ENCODE peak calls at places on chromosomes 7 and 10, in nine cellular contexts. S, W, Z, E, N, V, T, Y and C are unnamed samples.

GRCh38 chr10:96370575-96371157 is 11.9 kb upstream of the OPALIN start:
- DNase-seq in S (no peak), Y (no peak), V (peak; percentile 54), E (peak; percentile 72), N (no peak), W (no peak), Z (peak; percentile 12), T (peak; percentile 28), C (peak; percentile 18)

GRCh38 chr10:90779573-90779972 is 78.3 kb downstream of the HTR7 start:
- DNase-seq in W (no peak), E (no peak), N (no peak), T (no peak), Z (no peak), Y (no peak), V (no peak), S (no peak), C (peak; percentile 22)

GRCh38 chr10:112981553-112981952 is 31.5 kb downstream of the TCF7L2 start:
- DNase-seq in Y (no peak), Z (no peak), E (no peak), N (no peak), T (no peak), S (no peak), V (no peak), W (no peak), C (no peak)

GRCh38 chr7:46854958-46855473 is 726.9 kb downstream of the TNS3 start:
- DNase-seq in W (no peak), T (no peak), Z (no peak), N (no peak), V (peak; percentile 60), S (no peak), E (no peak), Y (peak; percentile 87), C (peak; percentile 81)

GRCh38 chr7:133693281-133693680 is 433.9 kb upstream of the LRGUK start:
- DNase-seq in W (no peak), N (no peak), T (no peak), S (no peak), Z (no peak), V (no peak), Y (no peak), E (no peak), C (no peak)

GRCh38 chr7:106369349-106369748 is 84.6 kb upstream of the NAMPT start:
- DNase-seq in T (no peak), Z (no peak), E (no peak), S (no peak), N (peak; percentile 50), W (no peak), Y (peak; percentile 25), V (peak; percentile 74), C (peak; percentile 67)

GRCh38 chr7:47085491-47086275 is 496.2 kb downstream of the TNS3 start:
- DNase-seq in S (no peak), W (no peak), T (no peak), Z (no peak), N (no peak), Y (no peak), E (no peak), V (peak; percentile 55), C (peak; percentile 28)

GRCh38 chr7:87445897-87446296 is 29.6 kb downstream of the ABCB4 start:
- DNase-seq in Z (no peak), E (no peak), S (no peak), T (no peak), V (no peak), N (no peak), Y (no peak), W (no peak), C (no peak)

GRCh38 chr7:2120841-2121830 is 111.6 kb downstream of the MAD1L1 start:
- DNase-seq in V (no peak), E (no peak), Z (no peak), T (no peak), N (no peak), W (no peak), S (no peak), Y (no peak), C (no peak)

GRCh38 chr7:136956671-136957070 is 88.2 kb downstream of the CHRM2 start:
- DNase-seq in W (no peak), E (no peak), Y (no peak), S (no peak), T (no peak), N (no peak), V (no peak), Z (no peak), C (no peak)

GRCh38 chr10:89888647-89889046 is 187.3 kb downstream of the KIF20B start:
- DNase-seq in W (no peak), V (no peak), E (no peak), Y (no peak), T (no peak), S (no peak), N (no peak), Z (no peak), C (no peak)

GRCh38 chr10:13956826-13957225 is 370.1 kb downstream of the PRPF18 start:
- DNase-seq in Y (no peak), N (no peak), V (no peak), W (peak; percentile 66), Z (no peak), T (no peak), S (no peak), E (no peak), C (peak; percentile 80)

GRCh38 chr7:18387191-18387720 is 108.3 kb upstream of the HDAC9 start:
- DNase-seq in N (no peak), S (no peak), Y (no peak), E (no peak), Z (no peak), V (no peak), W (no peak), T (no peak), C (no peak)

GRCh38 chr7:111343017-111343416 is 219.3 kb downstream of the IMMP2L start:
- DNase-seq in S (no peak), N (no peak), T (no peak), E (no peak), V (no peak), W (no peak), Z (no peak), Y (no peak), C (no peak)

GRCh38 chr10:132882481-132882951 is 59.9 kb downstream of the CFAP46 start:
- DNase-seq in E (no peak), Z (no peak), T (no peak), Y (no peak), S (no peak), N (no peak), W (peak; percentile 51), V (no peak), C (no peak)

GRCh38 chr10:97090644-97091043 is 95.1 kb downstream of the SLIT1 start:
- DNase-seq in E (no peak), Z (no peak), W (no peak), V (no peak), Y (no peak), T (no peak), N (no peak), S (no peak), C (no peak)

GRCh38 chr10:94361161-94361794 is 1.5 kb downstream of the NOC3L start:
- DNase-seq in E (no peak), T (no peak), Y (no peak), N (no peak), S (no peak), V (peak; percentile 48), Z (no peak), W (no peak), C (peak; percentile 37)

GRCh38 chr10:3822541-3822940 is 37.5 kb upstream of the KLF6 start:
- DNase-seq in T (no peak), W (no peak), Y (no peak), E (no peak), V (no peak), Z (no peak), S (no peak), N (no peak), C (no peak)

GRCh38 chr7:115933463-115933862 is 97.1 kb downstream of the TFEC start:
- DNase-seq in T (no peak), W (no peak), V (no peak), N (no peak), Z (no peak), S (no peak), Y (no peak), E (no peak), C (no peak)

GRCh38 chr10:50631052-50631451 is 7.3 kb upstream of the SGMS1 start:
- DNase-seq in V (no peak), Z (no peak), S (no peak), E (no peak), Y (no peak), N (no peak), T (no peak), W (no peak), C (no peak)

GRCh38 chr10:110931769-110932381 is 12.5 kb downstream of the SHOC2 start:
- DNase-seq in Z (no peak), W (no peak), E (no peak), Y (no peak), N (no peak), S (no peak), V (no peak), T (no peak), C (no peak)

GRCh38 chr10:61828034-61828433 is 73.5 kb upstream of the ARID5B start:
- DNase-seq in Z (no peak), W (no peak), S (no peak), Y (no peak), N (no peak), T (no peak), V (no peak), E (no peak), C (no peak)

GRCh38 chr10:59536151-59536550 is 173.5 kb downstream of the SLC16A9 start:
- DNase-seq in Y (peak; percentile 71), Z (no peak), S (no peak), N (peak; percentile 49), T (no peak), V (peak; percentile 73), W (no peak), E (no peak), C (peak; percentile 3)

GRCh38 chr7:73904219-73905136 is 43.5 kb downstream of the TMEM270 start:
- DNase-seq in S (no peak), W (peak; percentile 60), Z (no peak), N (no peak), Y (no peak), T (no peak), V (peak; percentile 17), E (no peak), C (no peak)

GRCh38 chr10:84541289-84541637 is 212.9 kb downstream of the CCSER2 start:
- DNase-seq in E (no peak), T (no peak), V (peak; percentile 38), W (no peak), S (no peak), N (no peak), Y (no peak), Z (no peak), C (no peak)

GRCh38 chr7:27198871-27199801 is 755 bp downstream of the HOXA13 start:
- DNase-seq in T (no peak), Z (no peak), W (peak; percentile 62), E (no peak), V (no peak), S (no peak), Y (no peak), N (no peak), C (no peak)

GRCh38 chr10:61475449-61475873 is 22.3 kb upstream of the TMEM26 start:
- DNase-seq in V (no peak), E (no peak), T (no peak), W (no peak), Z (no peak), Y (no peak), S (no peak), N (no peak), C (peak; percentile 75)

GRCh38 chr10:71717056-71717755 is 2.4 kb downstream of the C10orf105 start:
- DNase-seq in Y (no peak), N (no peak), Z (no peak), S (no peak), T (no peak), W (no peak), V (no peak), E (no peak), C (no peak)

GRCh38 chr7:111168182-111168581 is 77.3 kb downstream of the LRRN3 start:
- DNase-seq in N (no peak), Y (no peak), E (no peak), Z (peak; percentile 87), W (no peak), T (no peak), S (no peak), V (no peak), C (peak; percentile 7)

GRCh38 chr7:158267737-158268435 is 319.7 kb downstream of the PTPRN2 start:
- DNase-seq in N (no peak), Y (no peak), Z (no peak), T (no peak), S (no peak), V (no peak), W (peak; percentile 40), E (no peak), C (no peak)